ENCODE peak calls at places on chromosomes 1 and 21, in four cellular contexts. J, I, D and L are unnamed samples.

GRCh38 chr1:4422496-4423289 is 231.7 kb upstream of the AJAP1 start:
- DNase-seq in J (no peak), I (no peak), D (no peak), L (peak)

GRCh38 chr1:237244778-237245177 is 202.8 kb downstream of the RYR2 start:
- DNase-seq in J (no peak), I (no peak), D (no peak), L (no peak)

GRCh38 chr1:215059947-215060346 is 22.6 kb upstream of the KCNK2 start:
- DNase-seq in J (no peak), I (no peak), D (no peak), L (no peak)

GRCh38 chr1:241749041-241749798 is 97.1 kb downstream of the WDR64 start:
- DNase-seq in J (no peak), I (no peak), D (no peak), L (no peak)

GRCh38 chr1:201145816-201146215 is 8.5 kb downstream of the TMEM9 start:
- DNase-seq in J (no peak), I (no peak), D (no peak), L (no peak)

GRCh38 chr21:45865106-45865835 is 116.3 kb upstream of the COL6A1 start:
- DNase-seq in J (no peak), I (no peak), D (no peak), L (no peak)

GRCh38 chr1:182674346-182675246 is 9.8 kb downstream of the RGS8 start:
- DNase-seq in J (no peak), I (no peak), D (no peak), L (no peak)

GRCh38 chr1:53089478-53090226 is 27.6 kb downstream of the PODN start:
- DNase-seq in J (no peak), I (no peak), D (peak), L (no peak)

GRCh38 chr1:179926494-179927205 is 28.0 kb upstream of the CEP350 start:
- DNase-seq in J (no peak), I (no peak), D (no peak), L (no peak)

GRCh38 chr21:16179732-16180131 is 449.9 kb downstream of the USP25 start:
- DNase-seq in J (no peak), I (no peak), D (no peak), L (no peak)

GRCh38 chr1:107404756-107405155 is 263.9 kb downstream of the NTNG1 start:
- DNase-seq in J (no peak), I (no peak), D (no peak), L (no peak)

GRCh38 chr1:18217398-18218043 is 109.9 kb downstream of the IGSF21 start:
- DNase-seq in J (peak), I (peak), D (peak), L (peak)

GRCh38 chr1:63931468-63931867 is 157.7 kb downstream of the ROR1 start:
- DNase-seq in J (no peak), I (no peak), D (no peak), L (no peak)

GRCh38 chr1:30877205-30877912 is 31.2 kb downstream of the SDC3 start:
- DNase-seq in J (no peak), I (no peak), D (no peak), L (no peak)

GRCh38 chr1:50959303-50959912 is 659 bp downstream of the FAF1 start:
- DNase-seq in J (peak), I (no peak), D (peak), L (peak)

GRCh38 chr1:6275826-6276764 is 15.2 kb upstream of the GPR153 start:
- DNase-seq in J (peak), I (no peak), D (no peak), L (no peak)

GRCh38 chr1:160639652-160640051 is 7.2 kb downstream of the SLAMF1 start:
- DNase-seq in J (no peak), I (no peak), D (no peak), L (no peak)

GRCh38 chr1:93816970-93817738 is 61.9 kb downstream of the DNTTIP2 start:
- DNase-seq in J (no peak), I (no peak), D (peak), L (peak)

GRCh38 chr1:117627562-117628165 is 21.8 kb downstream of the TENT5C start:
- DNase-seq in J (no peak), I (no peak), D (no peak), L (no peak)

GRCh38 chr21:27425574-27425973 is 458.7 kb upstream of the ADAMTS5 start:
- DNase-seq in J (no peak), I (no peak), D (no peak), L (peak)

GRCh38 chr1:90940746-90941145 is 81.1 kb downstream of the ZNF644 start:
- DNase-seq in J (no peak), I (no peak), D (no peak), L (no peak)

GRCh38 chr1:213111502-213111901 is 60.5 kb downstream of the RPS6KC1 start:
- DNase-seq in J (no peak), I (no peak), D (no peak), L (no peak)

GRCh38 chr1:199914546-199914945 is 113.0 kb upstream of the NR5A2 start:
- DNase-seq in J (no peak), I (no peak), D (no peak), L (no peak)

GRCh38 chr1:212388985-212389716 is 25.5 kb downstream of the PACC1 start:
- DNase-seq in J (no peak), I (no peak), D (peak), L (no peak)

GRCh38 chr1:233367057-233367759 is 39.7 kb downstream of the MAP3K21 start:
- DNase-seq in J (no peak), I (peak), D (peak), L (no peak)

GRCh38 chr1:109255097-109255651 is 5.8 kb downstream of the CELSR2 start:
- DNase-seq in J (peak), I (no peak), D (no peak), L (peak)

GRCh38 chr1:206808615-206809014 is 36.3 kb upstream of the IL10 start:
- DNase-seq in J (peak), I (no peak), D (peak), L (no peak)

GRCh38 chr1:204293605-204294365 is 65.9 kb downstream of the PLEKHA6 start:
- DNase-seq in J (no peak), I (no peak), D (no peak), L (no peak)

GRCh38 chr1:10341062-10341600 is 57.7 kb upstream of the PGD start:
- DNase-seq in J (no peak), I (no peak), D (no peak), L (no peak)

GRCh38 chr1:8015809-8016165 is 10.3 kb downstream of the ERRFI1 start:
- DNase-seq in J (no peak), I (no peak), D (no peak), L (no peak)

GRCh38 chr1:154344977-154345837 is 19.9 kb downstream of the ATP8B2 start:
- DNase-seq in J (peak), I (peak), D (peak), L (peak)

GRCh38 chr1:82903626-82904025 is 1095.3 kb downstream of the TTLL7 start:
- DNase-seq in J (no peak), I (no peak), D (no peak), L (no peak)

GRCh38 chr1:160018900-160019299 is 12.9 kb downstream of the PIGM start:
- DNase-seq in J (no peak), I (no peak), D (no peak), L (no peak)

GRCh38 chr1:20819818-20820217 is 32.7 kb upstream of the HP1BP3 start:
- DNase-seq in J (no peak), I (peak), D (no peak), L (no peak)

GRCh38 chr1:30134466-30135217 is 588.7 kb downstream of the MATN1 start:
- DNase-seq in J (peak), I (no peak), D (no peak), L (peak)

GRCh38 chr1:95006681-95007080 is 66.1 kb downstream of the ALG14 start:
- DNase-seq in J (no peak), I (no peak), D (no peak), L (no peak)

GRCh38 chr1:45012639-45013278 is 705 bp downstream of the UROD start:
- DNase-seq in J (peak), I (peak), D (peak), L (peak)

GRCh38 chr1:225250432-225250831 is 177.4 kb downstream of the LBR start:
- DNase-seq in J (no peak), I (no peak), D (no peak), L (no peak)

GRCh38 chr1:209433649-209434031 is 149.9 kb upstream of the CAMK1G start:
- DNase-seq in J (no peak), I (no peak), D (no peak), L (no peak)
- TF ChIP-seq FOXJ3 in J (no peak), I (no peak), D (no peak), L (no peak)

DNA sequence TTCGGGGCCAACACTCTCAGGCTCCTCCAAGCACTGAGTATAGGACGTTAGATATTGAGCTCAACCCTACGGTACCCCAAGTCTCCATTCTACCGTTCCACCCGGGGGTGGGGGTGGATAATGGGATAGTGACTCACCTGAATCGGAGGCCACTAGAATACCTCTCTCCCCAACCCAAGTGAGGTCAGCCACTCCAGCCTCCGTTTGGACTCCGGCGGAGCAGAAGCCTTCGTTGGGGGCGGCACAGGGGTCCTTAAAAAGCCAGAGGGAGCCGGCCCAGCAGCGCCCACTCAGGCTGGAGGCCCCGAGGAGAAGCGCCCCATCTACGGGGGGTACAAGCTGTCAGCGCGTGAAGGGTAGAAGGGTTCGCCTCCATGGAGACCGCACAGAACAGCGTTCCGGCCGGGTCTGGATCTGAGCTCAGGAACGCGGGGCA is 556 bp downstream of the WDR77 start:
- DNase-seq in J (peak), I (no peak), D (no peak), L (no peak)
- TF ChIP-seq FOXJ3 in J (no peak), I (no peak), D (no peak), L (no peak)

GRCh38 chr1:203174324-203174985 is 1.2 kb downstream of the MYBPH start:
- DNase-seq in J (no peak), I (no peak), D (no peak), L (no peak)
- TF ChIP-seq FOXJ3 in J (no peak), I (no peak), D (no peak), L (no peak)

GRCh38 chr1:55589656-55590297 is 374.6 kb upstream of the USP24 start:
- DNase-seq in J (no peak), I (no peak), D (no peak), L (no peak)
- TF ChIP-seq FOXJ3 in J (no peak), I (no peak), D (no peak), L (no peak)

DNA sequence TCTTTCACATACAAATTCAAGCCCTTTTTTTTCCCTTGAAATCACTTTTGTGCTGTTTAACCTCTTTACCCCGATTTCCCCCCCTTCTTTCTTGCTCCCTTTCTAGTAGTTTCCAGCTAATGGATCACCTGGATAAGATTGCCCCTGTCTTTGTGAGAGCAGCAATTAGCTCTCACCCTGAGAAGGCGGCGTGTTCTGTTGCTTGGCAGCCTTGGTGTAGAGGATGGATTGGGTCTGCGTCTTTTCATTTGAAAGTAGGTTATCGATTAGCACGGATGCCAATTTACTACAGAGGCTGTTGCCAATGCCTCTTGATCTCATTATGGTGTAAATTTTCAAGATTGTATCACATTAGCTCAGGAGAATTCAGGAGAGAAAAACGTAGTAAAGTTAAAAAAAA is 26.3 kb downstream of the KIF26B start:
- DNase-seq in J (no peak), I (no peak), D (no peak), L (no peak)
- TF ChIP-seq FOXJ3 in J (no peak), I (no peak), D (no peak), L (no peak)

DNA sequence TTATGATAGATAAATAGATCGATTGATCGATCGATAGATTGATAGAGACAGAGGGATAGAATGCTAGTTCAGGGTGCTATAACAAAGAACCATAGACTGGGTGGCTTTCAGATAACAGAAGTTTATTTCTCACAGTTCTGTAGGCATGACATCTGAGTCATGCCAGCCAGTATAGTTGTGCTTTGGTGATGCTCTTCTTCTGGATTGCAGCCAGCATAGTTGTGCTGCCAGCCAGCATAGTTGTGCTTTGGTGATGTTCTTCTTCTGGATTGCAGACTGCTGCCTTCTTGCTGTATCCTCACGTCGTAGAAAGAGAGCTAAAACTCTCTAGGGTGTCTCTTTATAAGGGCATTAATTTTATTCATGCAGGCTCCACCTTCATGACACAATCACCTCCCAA is 860.8 kb downstream of the BRINP3 start:
- DNase-seq in J (no peak), I (no peak), D (no peak), L (no peak)
- TF ChIP-seq FOXJ3 in J (no peak), I (no peak), D (no peak), L (no peak)

GRCh38 chr1:248873409-248873992 is 14.6 kb upstream of the ZNF692 start:
- DNase-seq in J (peak), I (peak), D (peak), L (peak)

GRCh38 chr1:248873993-248874671 is 15.2 kb upstream of the ZNF692 start:
- DNase-seq in J (peak), I (peak), D (peak), L (peak)

GRCh38 chr1:248871837-248872401 is 13.0 kb upstream of the ZNF692 start:
- DNase-seq in J (no peak), I (no peak), D (no peak), L (no peak)

GRCh38 chr1:248872752-248873408 is 14.0 kb upstream of the ZNF692 start:
- DNase-seq in J (peak), I (peak), D (peak), L (peak)
- TF ChIP-seq FOXJ3 in J (no peak), I (no peak), D (no peak), L (peak)

GRCh38 chr1:151902858-151903257 is 6.5 kb downstream of the THEM4 start:
- DNase-seq in J (no peak), I (no peak), D (no peak), L (no peak)

GRCh38 chr1:151897861-151898468 is 11.3 kb downstream of the THEM4 start:
- DNase-seq in J (no peak), I (no peak), D (no peak), L (no peak)

GRCh38 chr1:151893176-151893924 is 16.0 kb downstream of the THEM4 start:
- DNase-seq in J (no peak), I (no peak), D (no peak), L (no peak)

GRCh38 chr1:151898519-151898991 is 10.8 kb downstream of the THEM4 start:
- DNase-seq in J (no peak), I (no peak), D (no peak), L (no peak)
- TF ChIP-seq FOXJ3 in J (no peak), I (no peak), D (no peak), L (no peak)